ENCODE peak calls at places on chromosomes 6 and 20, in five cellular contexts. U is fibroblast of lung, O is GM23248, I is HCT116, F is astrocyte. N is an unnamed sample. For H3K4me1, the result is how much of the 10 kb centered on the place peaks cover.

GRCh38 chr6:155894758-155895157 is 439.1 kb upstream of the NOX3 start:
- DNase-seq in U (no peak), O (no peak), I (no peak), F (no peak), N (no peak)

GRCh38 chr20:57451759-57452661 is 60.8 kb downstream of the RBM38 start:
- DNase-seq in I (no peak), O (no peak), F (no peak), U (no peak), N (no peak)

GRCh38 chr6:3751019-3751729 is at the start of gene PXDC1:
- DNase-seq in U (no peak), O (peak), F (no peak), I (no peak), N (no peak)

GRCh38 chr20:12395404-12396159 is 477.9 kb downstream of the BTBD3 start:
- DNase-seq in O (no peak), I (no peak), F (no peak), U (no peak), N (no peak)

GRCh38 chr6:28789553-28790083 is 134.2 kb downstream of the TRIM27 start:
- DNase-seq in I (peak), F (peak), O (peak), U (peak), N (peak)

GRCh38 chr6:10417681-10418104 is 2.8 kb upstream of the TFAP2A start:
- DNase-seq in I (no peak), O (no peak), F (no peak), U (no peak), N (no peak)

GRCh38 chr6:69584913-69585729 is 211.7 kb downstream of the LMBRD1 start:
- DNase-seq in O (no peak), I (no peak), F (peak), U (no peak), N (peak)

GRCh38 chr6:82033631-82034211 is 213.8 kb downstream of the IBTK start:
- DNase-seq in O (peak), F (peak), U (peak), I (no peak), N (no peak)

GRCh38 chr6:30619561-30619960 is 1.9 kb downstream of the MRPS18B start:
- DNase-seq in U (no peak), I (no peak), F (no peak), O (no peak), N (no peak)

GRCh38 chr6:125571207-125571740 is 178.2 kb upstream of the HEY2 start:
- DNase-seq in F (no peak), I (no peak), U (no peak), O (no peak), N (no peak)

GRCh38 chr20:23225407-23226060 is 125.1 kb upstream of the NXT1 start:
- DNase-seq in I (no peak), O (peak), U (peak), F (peak), N (peak)

GRCh38 chr6:24824142-24824755 is 25.5 kb upstream of the ARMH2 start:
- DNase-seq in F (no peak), O (no peak), U (no peak), I (no peak), N (peak)

GRCh38 chr6:127365874-127366273 is 22.5 kb upstream of the ECHDC1 start:
- DNase-seq in F (no peak), U (no peak), I (no peak), O (no peak), N (peak)
- H3K9ac ChIP-seq in F (peak), U (no peak), I (peak), O (peak), N (peak)

DNA sequence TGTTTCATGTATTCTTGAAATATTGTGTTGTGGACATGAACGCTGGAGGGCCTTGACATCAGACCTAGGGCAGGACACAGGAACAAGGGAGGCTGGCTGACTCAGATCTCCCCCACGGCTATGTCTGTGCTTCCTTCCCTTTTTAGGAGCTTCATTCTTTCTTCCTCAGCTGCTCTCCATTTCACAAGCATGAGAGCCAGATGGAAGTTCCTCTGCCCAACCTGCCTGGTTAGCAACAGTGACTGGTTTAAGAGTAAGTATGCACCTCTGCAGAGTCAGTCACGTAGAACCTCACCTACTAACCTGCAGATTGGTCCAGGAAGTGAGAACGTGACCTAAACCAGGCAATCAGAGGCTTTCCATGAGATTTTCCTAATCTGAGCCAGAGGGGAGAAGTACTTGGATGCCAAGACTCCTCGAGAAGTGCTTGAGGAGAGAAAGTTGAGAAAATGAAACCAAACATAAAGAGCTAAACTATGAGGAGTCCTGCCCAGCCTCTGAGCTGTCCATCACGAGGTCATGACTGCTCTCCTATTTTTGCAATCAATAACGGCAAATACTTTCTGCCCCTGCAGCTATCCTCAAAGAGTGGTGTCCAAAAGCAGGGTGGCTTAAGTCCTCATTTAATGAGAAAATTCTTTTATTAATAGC is 465.2 kb upstream of the CITED2 start:
- DNase-seq in I (no peak), U (no peak), O (peak), F (no peak), N (no peak)
- H3K4me3 ChIP-seq in I (no peak), U (no peak), O (peak), F (no peak), N (peak)

DNA sequence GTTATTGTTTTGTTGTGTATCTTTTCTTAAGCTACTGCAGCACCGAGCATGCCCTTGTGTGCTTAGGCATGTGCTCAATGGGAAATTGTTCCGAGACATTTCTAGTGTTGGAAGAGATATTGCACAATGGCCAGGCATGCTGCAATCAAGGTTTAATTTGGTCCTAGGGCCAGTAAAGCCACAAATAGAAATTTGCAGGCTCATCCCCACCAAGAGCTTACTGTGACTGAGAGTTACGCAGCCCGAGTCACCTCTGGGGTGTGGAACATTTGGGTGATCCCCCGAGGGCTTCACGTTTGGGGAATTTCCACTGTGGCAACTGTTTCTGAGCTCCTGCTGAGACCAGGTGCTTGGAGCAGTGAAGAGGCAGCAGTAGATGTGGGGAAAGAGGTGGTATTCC is 65.8 kb downstream of the ADTRP start:
- DNase-seq in F (no peak), I (no peak), U (peak), O (peak), N (peak)
- H3K4me1 ChIP-seq in F (under half), I (under half), U (under half), O (under half), N (under half)

DNA sequence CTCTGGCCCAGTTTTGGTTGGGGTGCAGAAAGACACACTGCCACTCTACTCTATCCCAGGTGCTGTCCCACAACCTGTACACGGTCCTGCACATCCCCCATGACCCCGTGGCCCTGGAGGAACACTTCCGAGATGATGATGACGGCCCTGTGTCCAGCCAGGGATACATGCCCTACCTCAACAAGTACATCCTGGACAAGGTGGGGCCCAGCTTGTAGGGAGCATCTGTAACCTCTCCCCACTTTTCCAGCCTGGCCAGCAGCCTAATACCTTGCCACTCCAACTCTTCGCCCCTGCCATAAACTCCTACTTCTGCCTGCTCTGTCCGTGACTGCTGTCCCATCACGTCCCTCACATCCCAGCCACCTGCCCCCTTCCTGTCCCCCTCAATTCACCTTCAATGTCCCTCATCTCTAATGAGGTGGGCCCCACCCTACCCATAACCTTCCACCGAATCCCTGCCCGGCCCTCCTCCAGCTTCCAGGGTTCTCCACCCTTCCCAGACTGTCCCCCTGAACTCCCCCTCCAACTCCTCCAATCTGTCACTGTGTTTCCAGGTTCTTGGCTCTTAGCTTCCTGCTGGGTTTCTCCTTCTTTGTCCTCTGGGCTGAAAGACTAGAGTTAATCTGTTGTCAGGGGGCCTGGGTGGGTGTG is 12.1 kb downstream of the DEF6 start:
- DNase-seq in I (no peak), U (no peak), F (no peak), O (no peak), N (no peak)
- H3K9ac ChIP-seq in I (no peak), U (no peak), F (no peak), O (no peak), N (no peak)

GRCh38 chr20:17609978-17610377 is 40.1 kb downstream of the DSTN start:
- DNase-seq in O (no peak), F (no peak), I (no peak), U (no peak), N (no peak)
- H3K4me3 ChIP-seq in O (no peak), F (no peak), I (no peak), U (no peak), N (no peak)

GRCh38 chr6:134016558-134016814 is 35.9 kb downstream of the SLC2A12 start:
- DNase-seq in I (no peak), O (no peak), U (no peak), F (no peak), N (no peak)
- H3K4me1 ChIP-seq in I (under half), O (under half), U (under half), F (under half), N (under half)

GRCh38 chr20:34527016-34527415 is 10.8 kb downstream of the DYNLRB1 start:
- DNase-seq in O (no peak), U (no peak), I (no peak), F (no peak), N (no peak)

GRCh38 chr20:34524426-34524825 is 8.2 kb downstream of the DYNLRB1 start:
- DNase-seq in I (no peak), O (no peak), F (no peak), U (no peak), N (no peak)

GRCh38 chr20:34526466-34526865 is 10.2 kb downstream of the DYNLRB1 start:
- DNase-seq in U (peak), I (no peak), O (peak), F (no peak), N (no peak)

GRCh38 chr20:34525342-34525708 is 9.1 kb downstream of the DYNLRB1 start:
- DNase-seq in U (no peak), O (no peak), I (no peak), F (no peak), N (no peak)

GRCh38 chr20:34525709-34526416 is 9.6 kb downstream of the DYNLRB1 start:
- DNase-seq in O (peak), U (peak), F (peak), I (peak), N (peak)
- H3K9ac ChIP-seq in O (peak), U (no peak), F (peak), I (peak), N (peak)

GRCh38 chr20:46088409-46089075 is 1.2 kb downstream of the NCOA5 start:
- DNase-seq in U (peak), F (peak), I (no peak), O (peak), N (peak)

GRCh38 chr20:46089338-46090094 is at the start of gene NCOA5:
- DNase-seq in F (peak), O (peak), U (peak), I (peak), N (peak)

GRCh38 chr20:46089076-46089337 is 755 bp downstream of the NCOA5 start:
- DNase-seq in F (peak), I (no peak), U (no peak), O (peak), N (no peak)

GRCh38 chr20:46084805-46085792 is 4.7 kb downstream of the NCOA5 start:
- DNase-seq in I (no peak), U (peak), F (peak), O (peak), N (peak)

GRCh38 chr20:46087161-46087560 is 2.6 kb downstream of the NCOA5 start:
- DNase-seq in O (peak), I (no peak), U (peak), F (no peak), N (peak)
- H3K4me3 ChIP-seq in O (peak), I (no peak), U (no peak), F (no peak), N (peak)